ENCODE peak calls at places on chromosomes 16 and 17, in six cellular contexts. X is GM23248, H is PC-9, I is ovary, P is neuronal stem cell, V is endodermal cell. B is an unnamed sample.

GRCh38 chr17:1830288-1830687 is 483 bp downstream of the RPA1 start:
- DNase-seq in P (peak; percentile 26), X (peak; percentile 35), V (peak; percentile 77), I (no peak), H (peak; percentile 22), B (peak; percentile 43)

GRCh38 chr16:1481906-1482835 is 6.6 kb downstream of the PTX4 start:
- DNase-seq in X (peak; percentile 22), P (no peak), H (peak; percentile 34), I (no peak), V (no peak), B (peak; percentile 66)

GRCh38 chr16:72910875-72911274 is 137.1 kb downstream of the ZFHX3 start:
- DNase-seq in H (no peak), X (no peak), V (peak; percentile 55), I (no peak), P (no peak), B (no peak)

GRCh38 chr16:75088226-75088625 is 28.4 kb downstream of the LDHD start:
- DNase-seq in X (no peak), P (no peak), I (no peak), H (no peak), V (no peak), B (no peak)

GRCh38 chr17:35973333-35974260 is 7.7 kb downstream of the CCL16 start:
- DNase-seq in X (peak; percentile 36), H (no peak), P (no peak), V (no peak), I (no peak), B (peak; percentile 95)

GRCh38 chr17:50779747-50780363 is 12.5 kb upstream of the ANKRD40CL start:
- DNase-seq in H (no peak), P (no peak), V (no peak), X (no peak), I (no peak), B (no peak)

GRCh38 chr16:3642397-3643094 is 11.9 kb upstream of the DNASE1 start:
- DNase-seq in X (no peak), H (peak; percentile 87), V (peak; percentile 71), I (no peak), P (no peak), B (peak; percentile 72)

GRCh38 chr17:17264430-17264829 is 16.6 kb downstream of the COPS3 start:
- DNase-seq in V (no peak), I (no peak), P (no peak), X (no peak), H (no peak), B (no peak)

GRCh38 chr16:27245276-27246231 is 23.0 kb downstream of the NSMCE1 start:
- DNase-seq in H (no peak), I (peak; percentile 46), X (peak; percentile 93), V (peak; percentile 22), P (no peak), B (peak; percentile 96)

GRCh38 chr17:4903051-4903818 is at the start of gene CHRNE:
- DNase-seq in H (peak; percentile 83), V (peak; percentile 97), P (peak; percentile 72), X (peak; percentile 71), I (peak; percentile 78), B (peak; percentile 85)

GRCh38 chr16:48526058-48526957 is 83.7 kb downstream of the N4BP1 start:
- DNase-seq in V (peak; percentile 93), H (peak; percentile 71), P (no peak), X (no peak), I (no peak), B (peak; percentile 87)

GRCh38 chr17:47731396-47731795 is 1.6 kb upstream of the TBX21 start:
- DNase-seq in P (no peak), X (no peak), H (no peak), V (no peak), I (no peak), B (no peak)

GRCh38 chr17:80923211-80924110 is 68.2 kb upstream of the CHMP6 start:
- DNase-seq in X (no peak), H (no peak), P (no peak), I (no peak), V (no peak), B (no peak)

GRCh38 chr16:82340531-82340930 is 170.5 kb upstream of the MPHOSPH6 start:
- DNase-seq in V (no peak), I (no peak), X (no peak), H (no peak), P (no peak), B (no peak)

GRCh38 chr16:26175944-26176343 is 484.2 kb downstream of the HS3ST4 start:
- DNase-seq in P (no peak), H (no peak), X (no peak), I (no peak), V (peak; percentile 43), B (no peak)

GRCh38 chr17:44981221-44981968 is 13.3 kb upstream of the C1QL1 start:
- DNase-seq in P (no peak), V (no peak), I (no peak), H (peak; percentile 48), X (peak; percentile 30), B (peak; percentile 87)

GRCh38 chr17:78381601-78382168 is 3.2 kb downstream of the PGS1 start:
- DNase-seq in V (peak; percentile 87), I (no peak), X (peak; percentile 69), H (no peak), P (no peak), B (peak; percentile 54)

GRCh38 chr16:75938818-75939217 is 212.5 kb upstream of the CPHXL start:
- DNase-seq in P (no peak), H (no peak), X (no peak), V (no peak), I (no peak), B (peak; percentile 76)

GRCh38 chr17:73343168-73343634 is 31.4 kb upstream of the CDC42EP4 start:
- DNase-seq in I (peak; percentile 83), H (no peak), X (peak; percentile 90), P (peak; percentile 95), V (peak; percentile 97), B (no peak)

GRCh38 chr17:882827-883585 is 96.6 kb downstream of the NXN start:
- DNase-seq in I (peak; percentile 80), V (no peak), P (peak; percentile 54), X (peak; percentile 26), H (peak; percentile 42), B (peak; percentile 28)

GRCh38 chr16:14015948-14016347 is 55.2 kb upstream of the MRTFB start:
- DNase-seq in I (no peak), P (no peak), X (peak; percentile 92), V (no peak), H (no peak), B (peak; percentile 94)

GRCh38 chr16:56197227-56197992 is 6.1 kb downstream of the GNAO1 start:
- DNase-seq in V (peak; percentile 54), P (no peak), I (no peak), H (no peak), X (no peak), B (no peak)

GRCh38 chr17:75844530-75845057 is 390 bp upstream of the UNC13D start:
- DNase-seq in H (peak; percentile 95), I (no peak), P (no peak), V (no peak), X (no peak), B (peak; percentile 51)

DNA sequence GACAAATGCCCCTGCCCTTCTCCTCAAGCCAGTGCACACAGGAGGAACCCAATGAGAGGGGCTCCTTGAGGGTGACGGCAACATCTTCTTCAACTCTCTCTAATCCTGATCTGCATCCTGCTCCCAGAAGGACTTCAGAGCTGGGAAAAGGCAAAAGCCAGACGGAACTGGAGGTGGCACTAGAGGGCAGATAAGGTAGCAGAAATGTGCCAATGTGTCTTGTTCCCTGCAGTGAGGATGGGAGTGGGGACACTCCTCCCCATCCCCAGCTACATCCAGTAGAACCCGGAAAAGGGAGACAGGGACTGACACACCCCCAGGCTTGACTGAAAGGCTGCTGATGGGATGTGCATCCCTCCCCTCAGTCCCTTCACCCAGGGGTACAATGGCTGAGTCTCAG is 28.5 kb downstream of the SRCIN1 start:
- DNase-seq in H (no peak), I (no peak), V (no peak), P (no peak), X (no peak), B (no peak)
- H3K27me3 ChIP-seq in H (no peaks in the 10 kb centered on the region), I (no peaks in the 10 kb centered on the region), V (peaks cover 79% of the 10 kb centered on the region), P (peaks cover 8% of the 10 kb centered on the region), X (peaks cover 30% of the 10 kb centered on the region), B (peaks cover 27% of the 10 kb centered on the region)

GRCh38 chr16:4847774-4848587 is 700 bp downstream of the UBN1 start:
- DNase-seq in V (peak; percentile 61), I (peak; percentile 52), P (peak; percentile 6), X (peak; percentile 80), H (peak; percentile 48), B (peak; percentile 73)

GRCh38 chr16:4852221-4852872 is 5.1 kb downstream of the UBN1 start:
- DNase-seq in X (peak; percentile 73), P (no peak), V (no peak), I (no peak), H (no peak), B (peak; percentile 72)

GRCh38 chr16:4846503-4846900 is 586 bp downstream of the GLYR1 start:
- DNase-seq in P (no peak), X (peak; percentile 87), V (peak; percentile 76), H (peak; percentile 67), I (peak; percentile 14), B (peak; percentile 68)

GRCh38 chr16:4846901-4847773 is at the start of the genes GLYR1 and UBN1:
- DNase-seq in V (peak; percentile 99), P (peak; percentile 97), I (peak; percentile 99), X (peak; percentile 100), H (peak; percentile 100), B (peak; percentile 85)

GRCh38 chr16:4850211-4850610 is 2.9 kb downstream of the UBN1 start:
- DNase-seq in X (peak; percentile 27), V (no peak), I (no peak), P (no peak), H (no peak), B (no peak)
- H3K4me3 ChIP-seq in X (peak overlapping the region; percentile 82), V (peak overlapping the region; percentile 89), I (no peak overlapping the region), P (no peak overlapping the region), H (peak overlapping the region; percentile 28), B (no peak overlapping the region)

GRCh38 chr16:89646906-89647305 is 10.6 kb downstream of the CHMP1A start:
- DNase-seq in H (peak; percentile 83), X (no peak), P (no peak), I (no peak), V (no peak), B (peak; percentile 70)
- H3K36me3 ChIP-seq in H (peaks cover 4% of the 10 kb centered on the region), X (peaks cover 5% of the 10 kb centered on the region), P (peaks cover 66% of the 10 kb centered on the region), I (no peaks in the 10 kb centered on the region), V (peaks cover 42% of the 10 kb centered on the region), B (peaks cover 17% of the 10 kb centered on the region)

DNA sequence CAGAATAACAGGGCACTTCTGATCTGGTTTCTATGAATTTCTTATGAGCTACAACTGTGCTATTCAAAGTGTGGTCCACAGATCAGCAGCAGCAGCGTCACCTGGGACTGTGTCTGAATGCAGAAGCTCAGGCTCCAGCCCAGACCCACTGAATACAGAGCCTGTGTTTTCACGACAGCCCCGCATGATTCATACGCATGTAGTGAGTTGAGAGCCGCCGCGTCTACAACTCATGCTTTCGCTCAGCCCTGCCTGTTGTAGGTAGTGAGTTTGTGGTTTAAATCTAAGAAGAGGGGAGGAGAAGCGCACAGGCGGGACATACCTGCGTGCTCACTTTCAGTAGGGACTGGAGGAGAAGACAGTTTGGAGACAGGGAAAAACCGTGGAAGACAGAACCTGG is 28.5 kb upstream of the ELAC2 start:
- DNase-seq in X (peak; percentile 50), H (no peak), I (no peak), V (peak; percentile 56), P (no peak), B (no peak)
- H3K27me3 ChIP-seq in X (peaks cover 24% of the 10 kb centered on the region), H (peaks cover 84% of the 10 kb centered on the region), I (no peaks in the 10 kb centered on the region), V (no peaks in the 10 kb centered on the region), P (no peaks in the 10 kb centered on the region), B (no peaks in the 10 kb centered on the region)

B was measured in bronchial epithelial cell.